ENCODE peak calls at places on chromosomes 16 and 17, in five cellular contexts. L is activated T-cell treated with anti-CD3 and anti-CD28 coated beads, Interleukin-2, amount 50 U/mL, for 48 hours; N is OCI-LY7; R is AG10803; P is IMR-90. I is an unnamed sample.

GRCh38 chr16:23564964-23565363 is 7.4 kb downstream of the UBFD1 start:
- DNase-seq in L (no peak), N (no peak), R (no peak), P (no peak), I (peak; percentile 80)

GRCh38 chr16:69199382-69199781 is 12.4 kb downstream of the SNTB2 start:
- DNase-seq in L (no peak), N (no peak), R (peak; percentile 61), P (peak; percentile 78), I (no peak)

GRCh38 chr17:33202796-33203195 is 90.3 kb downstream of the ASIC2 start:
- DNase-seq in L (no peak), N (no peak), R (no peak), P (no peak), I (no peak)

GRCh38 chr17:44351961-44352921 is 7.1 kb downstream of the GRN start:
- DNase-seq in L (no peak), N (no peak), R (no peak), P (no peak), I (no peak)

GRCh38 chr17:29384901-29385300 is 5.3 kb upstream of the TAOK1 start:
- DNase-seq in L (no peak), N (no peak), R (no peak), P (no peak), I (no peak)

GRCh38 chr17:57819867-57820266 is 30.0 kb downstream of the MRPS23 start:
- DNase-seq in L (no peak), N (no peak), R (no peak), P (no peak), I (no peak)

GRCh38 chr16:27769561-27770222 is 219.7 kb downstream of the KATNIP start:
- DNase-seq in L (no peak), N (no peak), R (peak; percentile 56), P (peak; percentile 51), I (peak; percentile 20)

GRCh38 chr16:17159616-17160015 is 311.1 kb downstream of the XYLT1 start:
- DNase-seq in L (no peak), N (no peak), R (no peak), P (no peak), I (no peak)

GRCh38 chr16:4159726-4160125 is 43.5 kb upstream of the ADCY9 start:
- DNase-seq in L (no peak), N (no peak), R (peak; percentile 70), P (no peak), I (no peak)

GRCh38 chr16:69223882-69224281 is 36.9 kb downstream of the SNTB2 start:
- DNase-seq in L (no peak), N (no peak), R (peak; percentile 42), P (peak; percentile 79), I (no peak)

GRCh38 chr16:11668590-11669379 is 530 bp downstream of the SNN start:
- DNase-seq in L (peak; percentile 48), N (no peak), R (no peak), P (no peak), I (peak; percentile 62)

GRCh38 chr17:57747221-57748017 is 2.3 kb upstream of the CCDC182 start:
- DNase-seq in L (peak; percentile 33), N (peak; percentile 83), R (peak; percentile 68), P (peak; percentile 73), I (peak; percentile 37)

I was measured in left ventricle myocardium superior.